ENCODE peak calls at places on chromosomes 7 and 10, in five cellular contexts. S, Y, U, X and W are unnamed samples.

GRCh38 chr10:116771101-116771705 is 28.8 kb upstream of the HSPA12A start:
- DNase-seq in S (peak; percentile 95), Y (peak; percentile 49), U (peak; percentile 74), X (no peak), W (no peak)

GRCh38 chr7:79452032-79452494 is 1.4 kb downstream of the MAGI2 start:
- DNase-seq in S (peak; percentile 92), Y (peak; percentile 83), U (peak; percentile 87), X (peak; percentile 14), W (no peak)

GRCh38 chr10:70956029-70956759 is 67.8 kb upstream of the PCBD1 start:
- DNase-seq in S (no peak), Y (no peak), U (no peak), X (no peak), W (no peak)

GRCh38 chr10:24449334-24449740 is 240.4 kb downstream of the KIAA1217 start:
- DNase-seq in S (peak; percentile 48), Y (no peak), U (no peak), X (no peak), W (no peak)

GRCh38 chr7:106143711-106144347 is 31.7 kb upstream of the SYPL1 start:
- DNase-seq in S (no peak), Y (no peak), U (no peak), X (no peak), W (no peak)

GRCh38 chr10:34523017-34523767 is 291.9 kb downstream of the PARD3 start:
- DNase-seq in S (no peak), Y (no peak), U (no peak), X (no peak), W (no peak)

GRCh38 chr10:44689368-44689767 is 221.8 kb upstream of the TMEM72 start:
- DNase-seq in S (no peak), Y (no peak), U (no peak), X (no peak), W (no peak)

GRCh38 chr7:36019966-36020365 is 133.1 kb upstream of the EEPD1 start:
- DNase-seq in S (no peak), Y (no peak), U (no peak), X (no peak), W (no peak)

GRCh38 chr10:2733278-2733963 is 333.9 kb upstream of the PFKP start:
- DNase-seq in S (no peak), Y (no peak), U (no peak), X (no peak), W (no peak)

GRCh38 chr10:101214446-101215396 is 14.5 kb downstream of the LBX1 start:
- DNase-seq in S (peak; percentile 37), Y (peak; percentile 13), U (peak; percentile 72), X (peak; percentile 61), W (peak; percentile 74)

GRCh38 chr10:52221937-52222336 is 92.1 kb upstream of the DKK1 start:
- DNase-seq in S (no peak), Y (no peak), U (no peak), X (no peak), W (no peak)

GRCh38 chr7:43516581-43517342 is 66.1 kb upstream of the STK17A start:
- DNase-seq in S (no peak), Y (no peak), U (no peak), X (no peak), W (peak; percentile 21)

GRCh38 chr7:47371733-47372368 is 210.1 kb downstream of the TNS3 start:
- DNase-seq in S (peak; percentile 60), Y (no peak), U (peak; percentile 85), X (no peak), W (no peak)

GRCh38 chr7:104207731-104208420 is at the start of gene ORC5:
- DNase-seq in S (peak; percentile 82), Y (peak; percentile 55), U (peak; percentile 85), X (peak; percentile 66), W (peak; percentile 80)

GRCh38 chr7:139871276-139871675 is 42.2 kb downstream of the TBXAS1 start:
- DNase-seq in S (peak; percentile 93), Y (peak; percentile 85), U (no peak), X (no peak), W (no peak)

GRCh38 chr10:80196270-80196949 is 8.9 kb downstream of the ANXA11 start:
- DNase-seq in S (no peak), Y (no peak), U (peak; percentile 71), X (peak; percentile 55), W (peak; percentile 80)

GRCh38 chr7:74625446-74625845 is 32.1 kb upstream of the GTF2I start:
- DNase-seq in S (peak; percentile 83), Y (peak; percentile 57), U (no peak), X (no peak), W (no peak)

GRCh38 chr7:134850048-134850447 is 70.6 kb downstream of the CALD1 start:
- DNase-seq in S (no peak), Y (no peak), U (no peak), X (no peak), W (no peak)

GRCh38 chr10:100812978-100813377 is 67.6 kb downstream of the PAX2 start:
- DNase-seq in S (no peak), Y (no peak), U (no peak), X (no peak), W (no peak)

GRCh38 chr10:118939216-118940007 is 90.1 kb upstream of the NANOS1 start:
- DNase-seq in S (peak; percentile 52), Y (peak; percentile 36), U (no peak), X (no peak), W (no peak)

GRCh38 chr10:25707976-25708671 is 225.9 kb upstream of the MYO3A start:
- DNase-seq in S (no peak), Y (no peak), U (no peak), X (no peak), W (no peak)

GRCh38 chr7:100430450-100431285 is 1.0 kb downstream of the MEPCE start:
- DNase-seq in S (peak; percentile 28), Y (no peak), U (peak; percentile 34), X (no peak), W (peak; percentile 51)